ENCODE peak calls at places on chromosomes 12 and 14, in five cellular contexts. A, L, T, E and B are unnamed samples.

GRCh38 chr14:36952702-36953101 is 219.7 kb downstream of the SLC25A21 start:
- DNase-seq in T (peak; percentile 96), A (peak; percentile 92), L (no peak), E (no peak), B (peak; percentile 77)

GRCh38 chr14:102902086-102902485 is 20.4 kb upstream of the AMN start:
- DNase-seq in T (no peak), L (no peak), A (no peak), E (no peak), B (no peak)

GRCh38 chr14:39182770-39183684 is 8.0 kb downstream of the PNN start:
- DNase-seq in E (no peak), A (no peak), T (peak; percentile 17), L (no peak), B (no peak)

GRCh38 chr14:64210211-64210610 is 84.0 kb downstream of the ESR2 start:
- DNase-seq in T (no peak), A (no peak), E (no peak), L (no peak), B (no peak)

GRCh38 chr12:24307716-24308335 is 358.4 kb upstream of the SOX5 start:
- DNase-seq in T (no peak), A (no peak), E (no peak), L (no peak), B (no peak)

GRCh38 chr14:85093631-85094330 is 436.2 kb upstream of the FLRT2 start:
- DNase-seq in L (no peak), T (no peak), E (no peak), A (peak; percentile 29), B (no peak)

GRCh38 chr12:41932470-41932991 is 212.1 kb downstream of the GXYLT1 start:
- DNase-seq in L (peak; percentile 82), E (peak; percentile 2), T (peak; percentile 10), A (no peak), B (no peak)

GRCh38 chr12:90574676-90575075 is 380.3 kb downstream of the CCER1 start:
- DNase-seq in A (peak; percentile 57), E (no peak), L (no peak), T (no peak), B (no peak)

GRCh38 chr14:39318574-39318973 is 84.9 kb downstream of the MIA2 start:
- DNase-seq in A (no peak), E (no peak), T (peak; percentile 4), L (no peak), B (no peak)

GRCh38 chr14:76962303-76962660 is 66.2 kb downstream of the IRF2BPL start:
- DNase-seq in A (no peak), E (no peak), L (no peak), T (no peak), B (no peak)

DNA sequence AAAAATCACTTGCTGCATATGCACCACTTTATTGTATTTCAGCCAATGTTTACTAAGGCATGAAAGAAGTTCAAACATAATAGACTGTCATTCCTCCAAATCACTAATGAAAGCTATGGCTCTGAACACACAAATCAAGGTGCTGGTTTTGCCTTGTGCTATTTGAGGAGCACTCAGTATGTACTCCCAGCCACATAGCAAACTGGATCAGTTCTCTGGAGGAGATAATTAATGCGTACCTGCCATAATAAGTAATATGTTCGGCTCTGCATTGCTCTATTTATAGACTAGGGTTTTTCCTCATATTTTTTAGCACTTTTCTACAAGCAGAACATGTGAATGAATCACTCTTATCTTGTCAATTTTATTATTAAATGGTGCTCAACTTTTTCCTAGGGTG is 88.6 kb downstream of the GRIP1 start:
- DNase-seq in T (no peak), L (no peak), E (no peak), A (no peak), B (no peak)
- H3K27ac ChIP-seq in T (no peak overlapping the region), L (no peak overlapping the region), E (no peak overlapping the region), A (no peak overlapping the region), B (no peak overlapping the region)

GRCh38 chr14:52075371-52075770 is 6.5 kb upstream of the NID2 start:
- DNase-seq in E (no peak), L (no peak), T (no peak), A (no peak), B (no peak)

GRCh38 chr14:52069617-52070431 is 965 bp upstream of the NID2 start:
- DNase-seq in L (no peak), T (no peak), E (no peak), A (no peak), B (no peak)

GRCh38 chr14:52071675-52072074 is 2.8 kb upstream of the NID2 start:
- DNase-seq in L (no peak), A (no peak), E (no peak), T (peak; percentile 44), B (no peak)

GRCh38 chr14:52073251-52073650 is 4.4 kb upstream of the NID2 start:
- DNase-seq in T (peak; percentile 43), A (no peak), E (no peak), L (no peak), B (no peak)

GRCh38 chr14:52072266-52072780 is 3.5 kb upstream of the NID2 start:
- DNase-seq in A (no peak), T (no peak), E (no peak), L (no peak), B (no peak)
- H3K27ac ChIP-seq in A (no peak overlapping the region), T (no peak overlapping the region), E (no peak overlapping the region), L (peak overlapping the region; percentile 17), B (no peak overlapping the region)

DNA sequence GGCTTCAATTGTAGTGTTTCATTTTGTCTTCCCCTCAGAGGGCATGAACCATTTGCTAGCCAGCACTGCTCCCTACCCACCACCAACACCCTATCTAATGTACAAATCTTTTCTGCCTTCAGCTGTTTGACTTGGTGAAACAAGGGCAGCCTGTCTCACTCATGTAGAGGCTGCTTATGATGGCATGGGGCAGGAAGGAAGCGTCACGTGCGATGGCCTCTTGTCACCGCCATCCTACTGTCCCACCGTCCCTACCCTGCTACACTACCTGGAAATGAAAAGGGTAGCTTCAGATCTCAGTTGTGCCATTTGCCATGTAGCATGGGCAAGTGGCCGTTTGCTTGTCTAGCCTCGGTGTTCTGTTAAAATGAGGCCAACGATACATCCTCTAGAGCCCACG is 29.9 kb upstream of the LRTM2 start:
- DNase-seq in L (no peak), T (no peak), A (no peak), E (no peak), B (no peak)
- H3K27ac ChIP-seq in L (peak overlapping the region; percentile 4), T (no peak overlapping the region), A (no peak overlapping the region), E (no peak overlapping the region), B (no peak overlapping the region)

GRCh38 chr14:94331462-94331861 is 8.3 kb upstream of the SERPINA6 start:
- DNase-seq in L (no peak), T (no peak), A (no peak), E (no peak), B (no peak)

GRCh38 chr14:94330432-94330831 is 7.3 kb upstream of the SERPINA6 start:
- DNase-seq in E (no peak), L (no peak), T (no peak), A (no peak), B (no peak)

GRCh38 chr14:94330857-94331256 is 7.7 kb upstream of the SERPINA6 start:
- DNase-seq in E (no peak), A (no peak), T (no peak), L (no peak), B (no peak)

GRCh38 chr14:94332063-94332583 is 9.0 kb upstream of the SERPINA6 start:
- DNase-seq in E (no peak), L (no peak), A (no peak), T (no peak), B (no peak)

DNA sequence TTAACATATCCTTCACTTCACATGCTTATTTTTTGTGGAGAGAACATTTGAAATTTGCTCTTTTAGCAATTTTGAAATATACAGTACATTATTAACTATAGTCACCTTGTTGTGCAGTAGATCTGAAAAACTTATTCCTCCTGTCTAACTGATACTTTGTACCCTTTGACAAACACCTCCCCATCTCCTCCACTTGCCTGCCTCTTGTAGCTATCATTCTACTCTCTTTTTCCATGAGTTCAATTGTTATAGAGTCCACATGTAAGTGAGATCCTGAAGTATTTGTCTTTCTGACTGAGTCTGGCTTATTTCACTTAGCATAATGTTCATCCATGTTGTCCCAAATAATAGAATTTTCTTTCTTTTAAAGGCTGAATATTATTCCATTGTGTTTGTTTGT is 9.5 kb upstream of the SERPINA6 start:
- DNase-seq in T (no peak), E (no peak), A (no peak), L (no peak), B (no peak)
- H3K27ac ChIP-seq in T (no peak overlapping the region), E (no peak overlapping the region), A (no peak overlapping the region), L (no peak overlapping the region), B (no peak overlapping the region)

DNA sequence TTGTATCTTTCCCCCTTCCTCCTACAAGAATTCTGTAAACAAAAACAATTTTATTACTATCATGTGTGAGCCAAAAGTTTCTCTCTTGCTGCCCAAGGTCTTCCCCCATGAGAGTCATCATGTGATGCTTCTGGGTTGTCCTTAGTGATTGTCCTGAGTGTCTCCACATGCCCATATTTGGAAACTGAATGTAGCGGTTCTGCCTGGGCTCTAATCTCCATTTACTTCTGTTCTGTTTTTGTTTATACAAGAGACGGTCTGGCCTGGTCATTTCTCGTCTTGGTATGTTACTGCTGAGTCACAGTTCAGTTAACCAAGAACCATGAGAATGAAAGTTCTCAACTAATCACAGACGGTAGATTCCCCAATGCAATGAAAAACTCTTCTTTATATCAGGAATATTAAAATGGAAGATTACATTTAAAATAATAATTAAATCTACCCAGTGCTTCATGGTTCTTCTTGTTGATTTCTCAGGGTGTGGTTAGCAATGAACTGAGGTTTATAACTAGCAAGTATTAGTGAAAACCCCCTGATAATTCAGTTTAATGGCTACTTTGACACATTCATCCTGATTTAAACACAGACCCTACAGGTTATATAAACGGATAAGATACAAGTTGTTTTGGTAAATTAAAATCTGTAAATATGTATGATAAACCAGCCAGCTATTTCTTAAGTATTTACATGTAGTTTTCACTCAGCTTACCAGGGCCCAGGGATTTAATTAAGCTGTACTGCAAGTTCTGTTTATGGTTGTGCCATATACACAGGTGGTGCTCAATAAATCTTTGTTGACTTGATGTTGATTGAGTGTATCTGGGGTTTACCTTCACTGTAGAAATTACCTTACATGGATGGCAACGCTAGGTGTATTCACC is 81.1 kb downstream of the PELI2 start:
- DNase-seq in L (no peak), T (no peak), E (peak; percentile 27), A (no peak), B (no peak)
- H3K27ac ChIP-seq in L (peak overlapping the region; percentile 68), T (no peak overlapping the region), E (peak overlapping the region; percentile 76), A (no peak overlapping the region), B (no peak overlapping the region)

GRCh38 chr14:35047961-35048513 is 2.0 kb downstream of the FAM177A1 start:
- DNase-seq in A (no peak), E (peak; percentile 60), L (no peak), T (no peak), B (no peak)

GRCh38 chr14:35046751-35047536 is 872 bp downstream of the FAM177A1 start:
- DNase-seq in L (no peak), E (peak; percentile 80), A (peak; percentile 64), T (peak; percentile 35), B (no peak)

GRCh38 chr14:35046048-35046750 is at the start of gene FAM177A1:
- DNase-seq in T (peak; percentile 96), L (peak; percentile 99), A (peak; percentile 93), E (peak; percentile 99), B (peak; percentile 79)

GRCh38 chr14:35044939-35045797 is 904 bp upstream of the FAM177A1 start:
- DNase-seq in A (no peak), L (no peak), T (no peak), E (no peak), B (no peak)

GRCh38 chr14:35045798-35046047 is 349 bp upstream of the FAM177A1 start:
- DNase-seq in L (no peak), T (peak; percentile 7), E (no peak), A (no peak), B (no peak)
- H3K27ac ChIP-seq in L (peak overlapping the region; percentile 95), T (peak overlapping the region; percentile 67), E (peak overlapping the region; percentile 100), A (peak overlapping the region; percentile 70), B (peak overlapping the region; percentile 95)